ENCODE peak calls at places on chromosomes 1 and 21, in six cellular contexts. U is vagina, G is K562, B is adrenal gland, A is right lobe of liver, Q is left lung. S is an unnamed sample.

GRCh38 chr1:39132505-39133339 is 71.8 kb upstream of the MACF1 start:
- DNase-seq in Q (peak; percentile 79), A (peak; percentile 88), B (peak; percentile 53), G (peak; percentile 48), U (no peak), S (peak; percentile 85)

GRCh38 chr1:36653850-36654249 is 171.1 kb upstream of the CSF3R start:
- DNase-seq in U (no peak), A (no peak), G (no peak), B (no peak), Q (no peak), S (no peak)

GRCh38 chr1:61395156-61395555 is 312.8 kb downstream of the NFIA start:
- DNase-seq in B (no peak), U (no peak), Q (no peak), A (no peak), G (no peak), S (no peak)

GRCh38 chr1:226874579-226875425 is 4.4 kb downstream of the PSEN2 start:
- DNase-seq in A (no peak), G (no peak), U (no peak), B (no peak), Q (no peak), S (no peak)

GRCh38 chr1:244231572-244232315 is 180.7 kb downstream of the ZBTB18 start:
- DNase-seq in A (no peak), Q (no peak), G (no peak), U (no peak), B (no peak), S (no peak)

GRCh38 chr1:171434717-171435346 is 50.5 kb upstream of the PRRC2C start:
- DNase-seq in A (no peak), G (no peak), B (peak; percentile 16), Q (no peak), U (no peak), S (no peak)

GRCh38 chr1:35692310-35692709 is 26.4 kb downstream of the C1orf216 start:
- DNase-seq in A (no peak), U (no peak), Q (no peak), G (no peak), B (no peak), S (no peak)

GRCh38 chr1:241592273-241592958 is 47.8 kb downstream of the CHML start:
- DNase-seq in Q (no peak), A (no peak), B (no peak), G (no peak), U (no peak), S (no peak)

GRCh38 chr1:29639156-29639736 is 402.9 kb downstream of the PTPRU start:
- DNase-seq in A (no peak), Q (no peak), U (peak; percentile 19), G (no peak), B (no peak), S (no peak)

GRCh38 chr1:112515311-112516009 is 6.7 kb downstream of the WNT2B start:
- DNase-seq in Q (no peak), U (no peak), B (no peak), A (no peak), G (peak; percentile 19), S (no peak)

GRCh38 chr1:229869687-229870086 is 197.4 kb upstream of the GALNT2 start:
- DNase-seq in Q (no peak), B (no peak), U (no peak), A (no peak), G (no peak), S (no peak)

GRCh38 chr1:116769050-116769449 is 14.8 kb downstream of the CD2 start:
- DNase-seq in U (no peak), G (no peak), Q (no peak), A (no peak), B (no peak), S (no peak)

GRCh38 chr1:116770625-116771024 is 16.4 kb downstream of the CD2 start:
- DNase-seq in B (no peak), G (no peak), Q (no peak), A (no peak), U (no peak), S (no peak)

GRCh38 chr1:116768416-116768815 is 14.2 kb downstream of the CD2 start:
- DNase-seq in Q (peak; percentile 47), G (no peak), B (no peak), A (no peak), U (no peak), S (no peak)

GRCh38 chr1:116769561-116769977 is 15.3 kb downstream of the CD2 start:
- DNase-seq in A (no peak), B (no peak), U (no peak), G (no peak), Q (no peak), S (no peak)

GRCh38 chr1:116769994-116770393 is 15.8 kb downstream of the CD2 start:
- DNase-seq in B (no peak), A (no peak), U (no peak), Q (no peak), G (no peak), S (no peak)
- H3K4me1 ChIP-seq in B (no peaks in the 10 kb centered on the region), A (no peaks in the 10 kb centered on the region), U (no peaks in the 10 kb centered on the region), Q (peaks cover 21% of the 10 kb centered on the region), G (no peaks in the 10 kb centered on the region), S (peaks cover 4% of the 10 kb centered on the region)

GRCh38 chr21:24856326-24856725 is 751.0 kb downstream of the MRPL39 start:
- DNase-seq in U (no peak), B (no peak), Q (no peak), G (no peak), A (no peak), S (no peak)
- H3K27ac ChIP-seq in U (no peak overlapping the region), B (no peak overlapping the region), Q (no peak overlapping the region), G (no peak overlapping the region), A (no peak overlapping the region), S (no peak overlapping the region)

GRCh38 chr1:209617755-209618154 is 34.2 kb downstream of the CAMK1G start:
- DNase-seq in U (no peak), G (no peak), A (no peak), B (no peak), Q (no peak), S (peak; percentile 27)
- H3K4me1 ChIP-seq in U (no peaks in the 10 kb centered on the region), G (no peaks in the 10 kb centered on the region), A (no peaks in the 10 kb centered on the region), B (peaks cover 19% of the 10 kb centered on the region), Q (peaks cover 18% of the 10 kb centered on the region), S (peaks cover 3% of the 10 kb centered on the region)

GRCh38 chr1:203622486-203622885 is 4.1 kb upstream of the ATP2B4 start:
- DNase-seq in G (no peak), B (no peak), Q (no peak), A (no peak), U (no peak), S (no peak)

GRCh38 chr1:203624341-203624712 is 2.3 kb upstream of the ATP2B4 start:
- DNase-seq in A (no peak), Q (no peak), B (no peak), G (no peak), U (no peak), S (no peak)

GRCh38 chr1:203615182-203615581 is 11.4 kb upstream of the ATP2B4 start:
- DNase-seq in G (no peak), B (no peak), A (no peak), Q (no peak), U (no peak), S (no peak)

GRCh38 chr1:203621559-203622130 is 5.0 kb upstream of the ATP2B4 start:
- DNase-seq in U (no peak), Q (no peak), G (no peak), B (no peak), A (no peak), S (no peak)

GRCh38 chr1:203619091-203619780 is 7.4 kb upstream of the ATP2B4 start:
- DNase-seq in G (no peak), A (no peak), U (no peak), B (no peak), Q (no peak), S (no peak)
- H3K27ac ChIP-seq in G (no peak overlapping the region), A (no peak overlapping the region), U (no peak overlapping the region), B (no peak overlapping the region), Q (no peak overlapping the region), S (no peak overlapping the region)

GRCh38 chr1:225699336-225699735 is 46.4 kb upstream of the ENAH start:
- DNase-seq in B (no peak), U (no peak), Q (no peak), A (no peak), G (no peak), S (no peak)

GRCh38 chr1:225695578-225696332 is 42.8 kb upstream of the ENAH start:
- DNase-seq in Q (no peak), A (no peak), U (no peak), B (no peak), G (no peak), S (no peak)

GRCh38 chr1:225700164-225700740 is 47.3 kb upstream of the ENAH start:
- DNase-seq in B (no peak), G (no peak), A (no peak), Q (no peak), U (no peak), S (no peak)

GRCh38 chr1:225694151-225694603 is 41.3 kb upstream of the ENAH start:
- DNase-seq in G (no peak), B (peak; percentile 76), A (peak; percentile 79), U (no peak), Q (no peak), S (no peak)

DNA sequence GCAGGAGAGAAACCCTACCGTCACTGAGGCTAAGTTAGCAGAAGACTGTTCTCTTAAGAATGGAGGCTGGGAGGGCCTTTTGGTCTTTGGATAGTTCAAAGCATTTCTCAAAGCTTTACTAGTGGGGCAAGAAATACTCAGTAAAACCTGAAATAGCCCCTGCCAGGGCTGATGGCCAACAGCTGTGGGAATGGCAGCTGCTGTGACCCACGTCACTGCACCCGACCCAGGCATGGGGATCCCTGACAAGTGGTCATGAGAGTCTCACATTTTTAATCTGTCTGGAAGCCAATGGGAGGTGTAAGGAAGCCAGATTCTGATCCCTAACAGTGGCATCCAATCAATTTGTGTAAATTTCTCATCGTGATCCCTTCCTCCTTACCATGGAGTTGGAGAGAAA is 44.5 kb upstream of the ENAH start:
- DNase-seq in A (no peak), U (no peak), Q (no peak), B (no peak), G (no peak), S (no peak)
- H3K4me1 ChIP-seq in A (no peaks in the 10 kb centered on the region), U (peaks cover 51% of the 10 kb centered on the region), Q (peaks cover 13% of the 10 kb centered on the region), B (peaks cover 26% of the 10 kb centered on the region), G (no peaks in the 10 kb centered on the region), S (peaks cover 35% of the 10 kb centered on the region)

GRCh38 chr1:68294354-68295066 is 62.2 kb upstream of the WLS start:
- DNase-seq in G (no peak), B (no peak), A (no peak), U (no peak), Q (no peak), S (no peak)

GRCh38 chr1:68293609-68294353 is 61.5 kb upstream of the WLS start:
- DNase-seq in U (no peak), A (no peak), Q (no peak), B (no peak), G (no peak), S (no peak)

GRCh38 chr1:68291763-68292384 is 59.6 kb upstream of the WLS start:
- DNase-seq in B (peak; percentile 38), Q (no peak), G (peak; percentile 61), A (no peak), U (no peak), S (no peak)

GRCh38 chr1:68293122-68293521 is 60.8 kb upstream of the WLS start:
- DNase-seq in Q (no peak), G (no peak), A (no peak), U (no peak), B (no peak), S (no peak)
- H3K27ac ChIP-seq in Q (no peak overlapping the region), G (no peak overlapping the region), A (no peak overlapping the region), U (no peak overlapping the region), B (no peak overlapping the region), S (no peak overlapping the region)

DNA sequence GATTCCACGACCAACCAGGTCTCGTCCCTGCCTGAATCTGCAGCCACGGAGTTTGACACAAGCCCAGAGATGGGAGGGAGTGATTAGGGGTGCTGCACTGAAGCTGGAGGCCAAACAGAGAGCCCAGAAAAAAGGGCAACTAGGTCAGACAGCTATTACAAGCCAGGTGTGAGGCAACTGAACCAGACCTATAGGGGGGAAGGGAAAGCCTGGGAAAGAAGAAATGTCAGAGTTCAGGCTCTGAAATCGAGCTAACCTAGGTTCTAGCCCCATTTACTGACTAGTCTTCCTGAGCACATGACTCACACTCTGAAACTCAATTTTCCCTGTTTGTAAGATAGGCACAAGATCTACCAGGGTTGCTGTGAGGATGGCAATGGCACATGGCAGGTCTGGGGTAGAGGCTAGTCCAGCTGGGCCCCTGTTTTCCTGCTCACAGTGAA is 1.7 kb downstream of the DHCR24 start:
- DNase-seq in G (peak; percentile 31), B (no peak), A (peak; percentile 81), U (no peak), Q (no peak), S (no peak)
- H3K4me1 ChIP-seq in G (peaks cover 33% of the 10 kb centered on the region), B (peaks cover 52% of the 10 kb centered on the region), A (no peaks in the 10 kb centered on the region), U (peaks cover 33% of the 10 kb centered on the region), Q (peaks cover 42% of the 10 kb centered on the region), S (peaks cover 16% of the 10 kb centered on the region)